ENCODE peak calls at places on chromosomes 2 and 18, in seven cellular contexts. M, W, B, V, P, J and R are unnamed samples.

GRCh38 chr2:43117521-43118143 is 108.8 kb downstream of the ZFP36L2 start:
- DNase-seq in M (no peak), W (no peak), B (no peak), V (no peak), P (no peak), J (no peak), R (no peak)

GRCh38 chr2:56009758-56010534 is 86.4 kb upstream of the EFEMP1 start:
- DNase-seq in M (no peak), W (no peak), B (peak), V (peak), P (peak), J (peak), R (no peak)

GRCh38 chr2:33278245-33278943 is 198.1 kb upstream of the RASGRP3 start:
- DNase-seq in M (no peak), W (no peak), B (no peak), V (no peak), P (peak), J (no peak), R (no peak)

GRCh38 chr18:79478484-79479113 is 82.9 kb downstream of the NFATC1 start:
- DNase-seq in M (no peak), W (no peak), B (no peak), V (no peak), P (no peak), J (no peak), R (no peak)

GRCh38 chr2:70935468-70936164 is at the start of gene ATP6V1B1:
- DNase-seq in M (no peak), W (no peak), B (no peak), V (no peak), P (no peak), J (no peak), R (no peak)

GRCh38 chr2:191013876-191014652 is at the start of gene STAT1:
- DNase-seq in M (peak), W (peak), B (peak), V (peak), P (peak), J (peak), R (peak)

GRCh38 chr2:109529532-109530449 is 84.0 kb downstream of the SEPTIN10 start:
- DNase-seq in M (no peak), W (no peak), B (no peak), V (no peak), P (peak), J (no peak), R (no peak)

GRCh38 chr18:13518382-13518781 is 208.0 kb downstream of the FAM210A start:
- DNase-seq in M (no peak), W (no peak), B (no peak), V (no peak), P (no peak), J (no peak), R (no peak)

GRCh38 chr2:9463698-9464034 is 10.7 kb upstream of the IAH1 start:
- DNase-seq in M (no peak), W (no peak), B (no peak), V (no peak), P (peak), J (no peak), R (peak)

GRCh38 chr18:8732442-8733360 is 27.3 kb downstream of the MTCL1 start:
- DNase-seq in M (no peak), W (no peak), B (no peak), V (no peak), P (no peak), J (no peak), R (no peak)

GRCh38 chr2:24489942-24490673 is 946 bp upstream of the NCOA1 start:
- DNase-seq in M (no peak), W (no peak), B (peak), V (no peak), P (peak), J (no peak), R (peak)

GRCh38 chr18:78672862-78673446 is 306.7 kb upstream of the SALL3 start:
- DNase-seq in M (no peak), W (no peak), B (no peak), V (no peak), P (no peak), J (no peak), R (no peak)

GRCh38 chr2:145339646-145340045 is 819.7 kb upstream of the ZEB2 start:
- DNase-seq in M (no peak), W (no peak), B (no peak), V (no peak), P (no peak), J (no peak), R (no peak)

GRCh38 chr2:145344076-145344724 is 824.3 kb upstream of the ZEB2 start:
- DNase-seq in M (no peak), W (no peak), B (no peak), V (no peak), P (peak), J (peak), R (no peak)

GRCh38 chr2:145341536-145341935 is 821.6 kb upstream of the ZEB2 start:
- DNase-seq in M (no peak), W (no peak), B (no peak), V (no peak), P (no peak), J (no peak), R (no peak)

GRCh38 chr2:145343287-145343686 is 823.4 kb upstream of the ZEB2 start:
- DNase-seq in M (no peak), W (no peak), B (no peak), V (no peak), P (no peak), J (no peak), R (no peak)
- TF ChIP-seq CTCF in M (no peak), W (no peak), B (no peak), V (no peak), P (no peak), J (no peak), R (no peak)

GRCh38 chr2:6392354-6392753 is 473.4 kb downstream of the CMPK2 start:
- DNase-seq in M (no peak), W (no peak), B (no peak), V (no peak), P (no peak), J (no peak), R (no peak)
- TF ChIP-seq CTCF in M (no peak), W (no peak), B (no peak), V (no peak), P (no peak), J (no peak), R (no peak)

GRCh38 chr2:65686928-65687521 is 254.6 kb upstream of the SPRED2 start:
- DNase-seq in M (no peak), W (no peak), B (no peak), V (no peak), P (no peak), J (no peak), R (no peak)
- TF ChIP-seq CTCF in M (peak), W (no peak), B (peak), V (peak), P (no peak), J (peak), R (no peak)

GRCh38 chr18:57052173-57052572 is 94.7 kb upstream of the BOD1L2 start:
- DNase-seq in M (no peak), W (no peak), B (no peak), V (no peak), P (no peak), J (no peak), R (peak)
- TF ChIP-seq CTCF in M (no peak), W (peak), B (no peak), V (no peak), P (no peak), J (no peak), R (no peak)

DNA sequence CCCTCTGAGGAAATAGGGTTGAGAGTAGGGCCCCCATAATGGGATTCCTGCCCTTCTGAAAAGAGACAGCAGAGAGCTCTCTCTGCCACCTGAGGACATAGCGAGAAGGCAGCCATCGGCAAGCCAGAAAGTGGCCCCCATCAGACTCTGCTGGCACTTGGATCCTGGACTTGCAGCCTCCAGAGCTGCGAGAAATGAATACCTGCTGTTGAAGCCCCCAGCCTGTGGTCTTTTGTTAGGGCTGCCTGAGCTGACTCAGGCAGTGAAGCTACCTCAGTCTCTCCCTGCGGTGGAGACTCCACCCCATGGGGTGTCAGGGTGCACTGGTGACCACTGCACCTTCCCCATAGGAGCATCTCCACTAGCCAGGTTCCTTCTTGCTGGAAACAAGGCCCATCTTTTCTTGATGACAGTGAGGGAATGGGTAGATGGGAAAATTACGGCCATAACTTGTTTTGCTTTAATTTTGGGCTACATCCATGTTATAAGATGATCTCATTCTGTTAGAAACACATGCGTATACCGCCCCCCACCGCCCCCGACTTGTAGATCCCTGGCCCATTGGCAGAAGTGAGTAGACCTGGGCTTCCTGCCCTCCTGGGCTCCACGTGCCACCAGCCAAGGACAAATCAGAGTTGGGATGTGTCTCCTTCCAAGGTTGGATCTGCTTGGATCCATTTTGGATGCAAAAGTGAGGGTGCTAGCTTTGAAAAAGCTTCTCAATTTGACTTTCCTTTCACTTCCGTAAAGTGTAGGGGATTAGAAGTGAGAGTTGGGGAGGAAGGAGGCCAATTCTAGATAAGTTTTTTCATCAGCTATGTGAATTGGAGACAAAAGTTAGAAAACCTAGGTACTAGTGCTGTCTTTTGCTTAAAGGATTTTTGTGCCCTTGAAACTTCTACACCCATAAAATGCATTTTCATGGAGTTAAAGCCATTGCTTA is 42.9 kb downstream of the NCK2 start:
- DNase-seq in M (no peak), W (no peak), B (no peak), V (no peak), P (no peak), J (no peak), R (peak)
- TF ChIP-seq CTCF in M (no peak), W (peak), B (no peak), V (no peak), P (no peak), J (no peak), R (no peak)

DNA sequence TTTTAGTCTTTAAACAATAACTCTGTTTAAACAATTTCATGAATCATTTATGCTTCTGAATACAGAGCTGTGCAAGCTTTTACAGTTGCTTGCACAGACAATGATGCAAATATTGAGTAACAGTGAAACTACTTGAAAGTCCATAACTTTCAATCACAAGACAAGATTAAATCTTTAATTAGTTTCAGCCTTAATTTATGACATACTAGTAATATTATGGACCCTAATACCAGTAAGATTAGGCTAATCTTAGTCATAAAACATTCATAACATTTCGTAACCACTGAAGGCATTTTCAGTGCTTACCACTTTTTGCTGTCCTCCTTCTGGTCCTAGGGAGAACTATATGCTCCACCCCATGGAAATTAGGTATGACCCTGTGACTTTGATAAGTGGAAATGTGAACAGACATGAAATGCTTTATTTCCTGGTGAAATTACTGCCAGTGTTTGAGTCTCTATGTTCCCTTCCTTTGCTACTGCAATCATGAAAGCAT is 1.8 kb upstream of the COBLL1 start:
- DNase-seq in M (no peak), W (no peak), B (peak), V (no peak), P (peak), J (peak), R (no peak)
- TF ChIP-seq CTCF in M (no peak), W (no peak), B (no peak), V (no peak), P (peak), J (no peak), R (no peak)